ENCODE peak calls at places on chromosomes 6 and 20, in five cellular contexts. H, Z, P, L and W are unnamed samples.

GRCh38 chr20:7859371-7859802 is 80.9 kb downstream of the HAO1 start:
- DNase-seq in H (peak), Z (peak), P (peak), L (no peak), W (peak)

GRCh38 chr6:624979-625378 is 31.9 kb downstream of the HUS1B start:
- DNase-seq in P (peak), Z (no peak), H (peak), L (peak), W (peak)

GRCh38 chr6:3911614-3912336 is 62.6 kb downstream of the FAM50B start:
- DNase-seq in L (peak), H (peak), Z (peak), P (no peak), W (no peak)

GRCh38 chr20:44572551-44573500 is 9.6 kb upstream of the PKIG start:
- DNase-seq in P (no peak), Z (no peak), H (peak), L (peak), W (peak)

GRCh38 chr6:41454189-41454789 is 91.9 kb upstream of the FOXP4 start:
- DNase-seq in L (no peak), H (no peak), Z (no peak), P (no peak), W (no peak)

GRCh38 chr6:15938086-15938485 is 190.8 kb upstream of the MYLIP start:
- DNase-seq in H (no peak), L (no peak), Z (no peak), P (no peak), W (no peak)

GRCh38 chr6:128064540-128064895 is 163.7 kb upstream of the THEMIS start:
- DNase-seq in H (peak), L (no peak), Z (no peak), P (no peak), W (no peak)

GRCh38 chr20:32230707-32231106 is 23.0 kb downstream of the POFUT1 start:
- DNase-seq in H (no peak), P (no peak), L (no peak), Z (no peak), W (no peak)

GRCh38 chr6:18742406-18742805 is 355.3 kb downstream of the RNF144B start:
- DNase-seq in H (peak), L (no peak), Z (no peak), P (no peak), W (no peak)

GRCh38 chr20:38297916-38298674 is 5.9 kb upstream of the BPI start:
- DNase-seq in L (no peak), P (no peak), H (no peak), Z (no peak), W (no peak)

GRCh38 chr6:20474756-20475542 is 59.3 kb upstream of the CDKAL1 start:
- DNase-seq in Z (no peak), P (no peak), H (no peak), L (no peak), W (no peak)

GRCh38 chr20:59564171-59564570 is 40.2 kb upstream of the PHACTR3 start:
- DNase-seq in Z (no peak), P (no peak), H (no peak), L (no peak), W (no peak)

GRCh38 chr20:1813101-1813529 is 82.1 kb upstream of the SIRPA start:
- DNase-seq in L (no peak), P (no peak), H (peak), Z (no peak), W (no peak)

GRCh38 chr20:17928211-17928611 is 40.4 kb downstream of the SNX5 start:
- DNase-seq in H (no peak), Z (no peak), L (no peak), P (no peak), W (no peak)